ENCODE peak calls at places on chromosomes 5 and 9, in six cellular contexts. P is non-pigmented ciliary epithelial cell; J is DMS153; E is HTR-8/SVneo; Q is activated naive CD8-positive, alpha-beta T cell treated with anti-CD3 and anti-CD28 coated beads, Interleukin-2, amount 50 U/mL, for 24 hours; W is transverse colon. D is an unnamed sample.

GRCh38 chr9:137564134-137564533 is 12.5 kb downstream of the MRPL41 start:
- DNase-seq in P (no peak), W (no peak), J (no peak), E (no peak), Q (no peak), D (no peak)

GRCh38 chr5:158233735-158234322 is 374.9 kb upstream of the CLINT1 start:
- DNase-seq in P (no peak), E (no peak), J (no peak), Q (no peak), W (no peak), D (peak)

GRCh38 chr5:169112016-169112415 is 188.9 kb downstream of the SLIT3 start:
- DNase-seq in P (no peak), Q (no peak), E (no peak), W (no peak), J (no peak), D (no peak)

GRCh38 chr5:31464081-31464480 is 67.8 kb downstream of the DROSHA start:
- DNase-seq in Q (no peak), J (no peak), E (no peak), P (no peak), W (no peak), D (no peak)

GRCh38 chr9:4027616-4028015 is 272.3 kb downstream of the GLIS3 start:
- DNase-seq in Q (no peak), J (no peak), W (no peak), P (no peak), E (no peak), D (no peak)

GRCh38 chr9:4654084-4654483 is 8.0 kb upstream of the PLPP6 start:
- DNase-seq in W (no peak), Q (no peak), E (no peak), P (no peak), J (no peak), D (no peak)

GRCh38 chr5:71974165-71974564 is 133.1 kb upstream of the MAP1B start:
- DNase-seq in Q (no peak), E (no peak), P (peak), W (no peak), J (no peak), D (no peak)

GRCh38 chr9:28032178-28032532 is 458.9 kb upstream of the C9orf72 start:
- DNase-seq in P (peak), J (no peak), W (no peak), E (no peak), Q (no peak), D (no peak)

GRCh38 chr9:35774907-35775635 is 16.3 kb upstream of the NPR2 start:
- DNase-seq in E (no peak), W (no peak), P (no peak), Q (no peak), J (peak), D (no peak)

GRCh38 chr5:142432369-142432863 is 107.6 kb upstream of the SPRY4 start:
- DNase-seq in W (peak), J (no peak), Q (peak), E (no peak), P (no peak), D (no peak)

GRCh38 chr5:97182571-97183099 is 412 bp downstream of the RIOK2 start:
- DNase-seq in E (no peak), P (no peak), W (no peak), Q (no peak), J (no peak), D (no peak)

GRCh38 chr9:116090030-116090770 is 63.4 kb upstream of the PAPPA start:
- DNase-seq in J (no peak), P (no peak), E (no peak), W (no peak), Q (no peak), D (no peak)

GRCh38 chr5:115939059-115939458 is 23.2 kb upstream of the LVRN start:
- DNase-seq in W (no peak), E (no peak), P (no peak), Q (no peak), J (no peak), D (no peak)

GRCh38 chr5:177303925-177304391 is 359 bp downstream of the PRELID1 start:
- DNase-seq in E (no peak), P (no peak), J (no peak), W (no peak), Q (no peak), D (peak)

GRCh38 chr5:140966293-140967225 is at the start of gene PCDHAC2:
- DNase-seq in J (peak), Q (no peak), P (no peak), E (peak), W (no peak), D (no peak)

GRCh38 chr9:98569070-98569469 is 139.7 kb downstream of the GABBR2 start:
- DNase-seq in P (no peak), J (no peak), W (no peak), Q (no peak), E (no peak), D (no peak)

GRCh38 chr5:61479850-61480614 is 148.0 kb downstream of the ZSWIM6 start:
- DNase-seq in P (no peak), J (no peak), Q (no peak), E (no peak), W (no peak), D (no peak)

GRCh38 chr9:127493592-127494303 is 42.4 kb downstream of the LRSAM1 start:
- DNase-seq in J (no peak), Q (no peak), P (no peak), W (no peak), E (no peak), D (no peak)

GRCh38 chr5:148909001-148909400 is 82.6 kb downstream of the ADRB2 start:
- DNase-seq in J (no peak), W (no peak), E (no peak), Q (no peak), P (no peak), D (no peak)

GRCh38 chr9:135887585-135888050 is 19.7 kb downstream of the CAMSAP1 start:
- DNase-seq in J (no peak), P (no peak), E (no peak), Q (peak), W (no peak), D (peak)

GRCh38 chr5:177005619-177006264 is 837 bp downstream of the UIMC1 start:
- DNase-seq in E (no peak), Q (peak), J (peak), W (peak), P (no peak), D (peak)

GRCh38 chr5:170312666-170313065 is 15.1 kb upstream of the LCP2 start:
- DNase-seq in J (no peak), Q (peak), E (no peak), W (no peak), P (peak), D (no peak)

GRCh38 chr9:134316444-134317160 is 9.7 kb upstream of the RXRA start:
- DNase-seq in Q (no peak), P (no peak), J (no peak), E (no peak), W (no peak), D (no peak)

GRCh38 chr5:111233050-111233370 is 8.8 kb downstream of the CAMK4 start:
- DNase-seq in Q (no peak), J (no peak), E (no peak), P (no peak), W (no peak), D (no peak)